ENCODE peak calls at places on chromosomes 13 and 19, in four cellular contexts. C is H1, X is HepG2, Q is K562. B is an unnamed sample. For H3K27me3, the result is how much of the 10 kb centered on the place peaks cover.

GRCh38 chr19:46428278-46429141 is at the start of gene PNMA8C:
- DNase-seq in C (peak), Q (peak), X (no peak), B (no peak)

GRCh38 chr13:99805361-99805760 is 166.2 kb downstream of the ZIC5 start:
- DNase-seq in X (no peak), Q (no peak), C (peak), B (no peak)

GRCh38 chr19:18286973-18287635 is 5.7 kb upstream of the JUND start:
- DNase-seq in X (no peak), C (no peak), Q (no peak), B (no peak)

GRCh38 chr19:16702123-16702522 is 17.5 kb upstream of the NWD1 start:
- DNase-seq in X (peak), Q (no peak), C (no peak), B (no peak)

GRCh38 chr19:57709616-57710015 is 612 bp upstream of the ZNF154 start:
- DNase-seq in Q (no peak), X (no peak), C (peak), B (no peak)

GRCh38 chr19:661427-662196 is 1.4 kb downstream of the RNF126 start:
- DNase-seq in X (no peak), Q (peak), C (no peak), B (no peak)

GRCh38 chr19:3320354-3320670 is 46.1 kb upstream of the NFIC start:
- DNase-seq in X (no peak), C (no peak), Q (no peak), B (no peak)

GRCh38 chr19:6750062-6750461 is 10.6 kb downstream of the TRIP10 start:
- DNase-seq in C (no peak), X (no peak), Q (no peak), B (no peak)

GRCh38 chr19:1796395-1797142 is 15.5 kb downstream of the ATP8B3 start:
- DNase-seq in X (no peak), Q (no peak), C (no peak), B (no peak)

GRCh38 chr19:5313307-5313706 is 27.3 kb downstream of the PTPRS start:
- DNase-seq in X (peak), C (no peak), Q (no peak), B (no peak)
- TF ChIP-seq CHD2 in X (no peak), C (no peak), Q (no peak), B (no peak)

GRCh38 chr13:106178816-106179215 is 356.6 kb downstream of the EFNB2 start:
- DNase-seq in C (no peak), Q (no peak), X (no peak), B (no peak)

GRCh38 chr13:106184778-106185177 is 350.7 kb downstream of the EFNB2 start:
- DNase-seq in C (no peak), Q (no peak), X (no peak), B (no peak)

GRCh38 chr13:106183410-106184128 is 351.9 kb downstream of the EFNB2 start:
- DNase-seq in C (no peak), Q (no peak), X (no peak), B (no peak)

GRCh38 chr13:106186366-106187030 is 349.0 kb downstream of the EFNB2 start:
- DNase-seq in X (no peak), Q (no peak), C (no peak), B (no peak)

GRCh38 chr13:106182404-106182803 is 353.1 kb downstream of the EFNB2 start:
- DNase-seq in X (no peak), C (no peak), Q (no peak), B (no peak)
- TF ChIP-seq ATF2 in X (no peak), C (no peak), Q (no peak), B (no peak)

GRCh38 chr13:111662451-111662850 is 342.0 kb downstream of the TEX29 start:
- DNase-seq in X (no peak), Q (no peak), C (no peak), B (no peak)

GRCh38 chr13:111659236-111659635 is 338.8 kb downstream of the TEX29 start:
- DNase-seq in X (no peak), C (no peak), Q (no peak), B (no peak)

GRCh38 chr13:111659842-111660241 is 339.4 kb downstream of the TEX29 start:
- DNase-seq in Q (no peak), C (peak), X (no peak), B (no peak)

GRCh38 chr13:111661776-111662175 is 341.3 kb downstream of the TEX29 start:
- DNase-seq in Q (no peak), X (no peak), C (no peak), B (no peak)

DNA sequence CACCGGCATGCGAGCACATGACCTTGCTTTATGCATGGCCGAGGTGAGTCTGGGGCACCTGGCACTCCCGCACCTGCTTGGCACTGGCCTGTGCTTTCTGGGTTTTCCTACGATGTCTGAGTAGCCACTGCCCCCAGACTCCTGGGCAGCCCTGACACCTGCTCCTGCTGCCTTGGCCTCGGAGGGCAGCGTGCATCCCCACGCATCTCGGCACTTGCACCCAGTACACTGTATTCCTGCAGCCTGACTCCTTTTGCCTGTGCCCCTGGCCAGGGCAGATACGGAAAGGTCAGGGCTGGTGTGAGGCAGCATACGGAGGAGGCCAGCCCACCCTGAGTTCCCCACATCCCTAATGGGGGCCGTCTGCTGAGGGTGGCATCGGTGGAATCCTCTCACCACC is 340.6 kb downstream of the TEX29 start:
- DNase-seq in X (no peak), C (peak), Q (no peak), B (no peak)
- H3K27me3 ChIP-seq in X (under half), C (under half), Q (under half), B (under half)

DNA sequence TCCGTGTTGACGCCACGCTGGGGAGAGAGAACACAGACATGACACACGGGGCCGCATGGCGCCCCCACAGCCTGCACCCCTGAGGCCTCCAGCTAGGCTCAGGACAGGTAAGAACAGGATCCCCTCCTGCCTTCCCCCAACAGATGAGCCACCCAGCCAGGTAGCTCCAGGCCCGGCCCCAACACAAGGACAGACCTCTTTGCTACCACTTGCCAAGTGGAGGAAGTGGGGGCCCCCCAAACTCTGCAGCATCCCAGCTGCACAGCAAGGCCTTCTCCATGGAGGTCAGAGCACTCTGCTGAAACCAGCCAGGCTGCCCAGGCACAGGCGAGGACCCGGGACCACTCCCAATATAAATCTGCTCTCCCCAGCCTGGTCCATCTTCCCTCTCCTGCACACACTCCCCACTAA is 31.5 kb downstream of the PEPD start:
- DNase-seq in Q (no peak), C (no peak), X (no peak), B (no peak)
- TF ChIP-seq CHD2 in Q (no peak), C (no peak), X (no peak), B (no peak)

GRCh38 chr19:55312621-55313117 is 12.5 kb downstream of the TMEM150B start:
- DNase-seq in Q (no peak), C (no peak), X (no peak), B (no peak)

GRCh38 chr19:55319786-55320185 is 5.4 kb downstream of the TMEM150B start:
- DNase-seq in Q (peak), C (peak), X (no peak), B (no peak)

GRCh38 chr19:55314396-55314795 is 10.7 kb downstream of the TMEM150B start:
- DNase-seq in C (no peak), Q (peak), X (no peak), B (no peak)

GRCh38 chr19:55316646-55317045 is 8.5 kb downstream of the TMEM150B start:
- DNase-seq in Q (no peak), X (no peak), C (no peak), B (no peak)

GRCh38 chr19:55315956-55316525 is 9.1 kb downstream of the TMEM150B start:
- DNase-seq in Q (no peak), X (no peak), C (no peak), B (no peak)
- TF ChIP-seq ATF2 in Q (no peak), X (no peak), C (no peak), B (no peak)

DNA sequence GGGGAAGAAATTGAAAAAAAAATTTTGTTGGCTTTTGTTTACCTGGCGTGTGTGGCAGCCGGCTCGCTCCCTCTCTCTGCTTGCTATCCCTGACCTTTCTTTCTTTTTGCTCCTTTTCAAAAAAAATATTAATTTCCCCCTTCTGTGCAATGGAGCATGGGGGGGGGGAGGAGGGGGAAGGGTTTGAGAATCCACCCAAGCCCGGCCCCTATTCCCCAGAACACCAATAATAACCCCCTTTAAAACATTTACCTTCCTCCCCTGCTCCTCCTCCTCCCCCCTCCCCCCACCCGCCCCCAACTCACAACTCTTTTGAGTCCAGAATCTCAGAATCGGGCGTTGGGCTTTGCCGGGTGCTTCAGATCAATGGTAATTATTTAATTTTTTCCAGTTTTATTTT is 28.4 kb downstream of the NFIX start:
- DNase-seq in Q (peak), C (no peak), X (no peak), B (no peak)
- H3K27me3 ChIP-seq in Q (under half), C (half or more), X (under half), B (under half)

DNA sequence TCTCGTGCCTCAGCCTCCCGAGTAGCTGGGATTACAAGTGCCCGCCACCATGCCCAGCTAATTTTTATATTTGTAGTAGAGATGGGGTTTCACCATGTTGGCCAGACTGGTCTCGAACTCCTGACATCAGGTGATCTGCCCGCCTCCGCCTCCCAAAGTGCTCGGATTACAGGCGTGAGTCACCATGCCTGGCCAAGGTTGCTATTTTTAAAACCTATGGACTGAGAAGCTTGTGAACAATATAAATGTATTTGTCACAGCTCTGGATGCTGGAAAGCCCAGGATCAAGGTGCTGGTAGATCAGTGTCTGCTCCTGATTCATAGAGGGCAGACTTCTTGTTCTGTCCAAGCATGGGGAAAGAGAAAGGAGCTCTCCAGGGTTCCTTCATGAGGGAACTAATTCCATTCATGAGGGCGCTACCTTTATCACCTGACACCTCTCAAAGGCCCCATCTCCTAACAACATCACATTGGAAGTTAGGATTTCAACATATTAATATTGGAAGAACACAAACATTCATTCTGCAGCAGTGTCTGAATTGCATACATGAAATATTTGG is 16.1 kb downstream of the CARD8 start:
- DNase-seq in Q (no peak), X (no peak), C (no peak), B (no peak)
- TF ChIP-seq CHD2 in Q (no peak), X (no peak), C (no peak), B (no peak)

B was measured in GM12878.